ENCODE peak calls at places on chromosomes 4 and X, in nine cellular contexts. One of them, this sample, is unnamed.

GRCh38 chr4:185304944-185305690 is 90.6 kb downstream of the LRP2BP start:
- DNase-seq in SW480: peak
- DNase-seq in NCI-H1930: peak
- DNase-seq in COR-L47: peak
- DNase-seq in HTR-8/SVneo: no peak
- DNase-seq in lower leg skin: no peak
- DNase-seq in EH: peak
- DNase-seq in cardiac muscle cell: peak
- DNase-seq in adipocyte: peak
- DNase-seq in this sample: peak

GRCh38 chr4:181877329-181877848 is 365.8 kb upstream of the TENM3 start:
- DNase-seq in SW480: no peak
- DNase-seq in NCI-H1930: no peak
- DNase-seq in COR-L47: no peak
- DNase-seq in HTR-8/SVneo: no peak
- DNase-seq in lower leg skin: no peak
- DNase-seq in EH: no peak
- DNase-seq in cardiac muscle cell: no peak
- DNase-seq in adipocyte: peak
- DNase-seq in this sample: no peak

GRCh38 chr4:99642725-99643489 is 14.7 kb downstream of the C4orf54 start:
- DNase-seq in SW480: no peak
- DNase-seq in NCI-H1930: no peak
- DNase-seq in COR-L47: no peak
- DNase-seq in HTR-8/SVneo: no peak
- DNase-seq in lower leg skin: no peak
- DNase-seq in EH: no peak
- DNase-seq in cardiac muscle cell: peak
- DNase-seq in adipocyte: no peak
- DNase-seq in this sample: no peak

GRCh38 chrX:153620576-153620975 is 21.6 kb upstream of the CCNQ start:
- DNase-seq in SW480: no peak
- DNase-seq in NCI-H1930: no peak
- DNase-seq in COR-L47: no peak
- DNase-seq in HTR-8/SVneo: no peak
- DNase-seq in lower leg skin: no peak
- DNase-seq in EH: no peak
- DNase-seq in cardiac muscle cell: no peak
- DNase-seq in adipocyte: no peak
- DNase-seq in this sample: no peak

GRCh38 chr4:128155231-128155855 is 94.2 kb downstream of the LARP1B start:
- DNase-seq in SW480: no peak
- DNase-seq in NCI-H1930: no peak
- DNase-seq in COR-L47: no peak
- DNase-seq in HTR-8/SVneo: no peak
- DNase-seq in lower leg skin: no peak
- DNase-seq in EH: no peak
- DNase-seq in cardiac muscle cell: no peak
- DNase-seq in adipocyte: no peak
- DNase-seq in this sample: no peak

GRCh38 chr4:183099537-183100297 is 660 bp downstream of the WWC2 start:
- DNase-seq in SW480: peak
- DNase-seq in NCI-H1930: no peak
- DNase-seq in COR-L47: peak
- DNase-seq in HTR-8/SVneo: no peak
- DNase-seq in lower leg skin: peak
- DNase-seq in EH: peak
- DNase-seq in cardiac muscle cell: no peak
- DNase-seq in adipocyte: peak
- DNase-seq in this sample: peak

GRCh38 chr4:77310931-77311330 is 153.9 kb downstream of the CCNG2 start:
- DNase-seq in SW480: no peak
- DNase-seq in NCI-H1930: no peak
- DNase-seq in COR-L47: no peak
- DNase-seq in HTR-8/SVneo: no peak
- DNase-seq in lower leg skin: no peak
- DNase-seq in EH: peak
- DNase-seq in cardiac muscle cell: peak
- DNase-seq in adipocyte: peak
- DNase-seq in this sample: no peak

GRCh38 chr4:153261431-153261830 is 57.2 kb downstream of the TRIM2 start:
- DNase-seq in SW480: no peak
- DNase-seq in NCI-H1930: no peak
- DNase-seq in COR-L47: no peak
- DNase-seq in HTR-8/SVneo: no peak
- DNase-seq in lower leg skin: no peak
- DNase-seq in EH: peak
- DNase-seq in cardiac muscle cell: no peak
- DNase-seq in adipocyte: no peak
- DNase-seq in this sample: no peak

GRCh38 chr4:53043096-53043495 is 181.0 kb downstream of the RASL11B start:
- DNase-seq in SW480: no peak
- DNase-seq in NCI-H1930: no peak
- DNase-seq in COR-L47: peak
- DNase-seq in HTR-8/SVneo: no peak
- DNase-seq in lower leg skin: no peak
- DNase-seq in EH: no peak
- DNase-seq in cardiac muscle cell: no peak
- DNase-seq in adipocyte: no peak
- DNase-seq in this sample: no peak

GRCh38 chr4:152983774-152984411 is 47.8 kb downstream of the FHDC1 start:
- DNase-seq in SW480: no peak
- DNase-seq in NCI-H1930: no peak
- DNase-seq in COR-L47: no peak
- DNase-seq in HTR-8/SVneo: peak
- DNase-seq in lower leg skin: no peak
- DNase-seq in EH: peak
- DNase-seq in cardiac muscle cell: peak
- DNase-seq in adipocyte: no peak
- DNase-seq in this sample: no peak

GRCh38 chrX:42140320-42140719 is 217.0 kb upstream of the CASK start:
- DNase-seq in SW480: no peak
- DNase-seq in NCI-H1930: no peak
- DNase-seq in COR-L47: no peak
- DNase-seq in HTR-8/SVneo: no peak
- DNase-seq in lower leg skin: no peak
- DNase-seq in EH: no peak
- DNase-seq in cardiac muscle cell: no peak
- DNase-seq in adipocyte: no peak
- DNase-seq in this sample: no peak

GRCh38 chr4:22762548-22762947 is 69.8 kb downstream of the GBA3 start:
- DNase-seq in SW480: no peak
- DNase-seq in NCI-H1930: no peak
- DNase-seq in COR-L47: no peak
- DNase-seq in HTR-8/SVneo: no peak
- DNase-seq in lower leg skin: no peak
- DNase-seq in EH: no peak
- DNase-seq in cardiac muscle cell: no peak
- DNase-seq in adipocyte: no peak
- DNase-seq in this sample: no peak

GRCh38 chr4:180449395-180449956 is 1793.7 kb upstream of the TENM3 start:
- DNase-seq in SW480: peak
- DNase-seq in NCI-H1930: no peak
- DNase-seq in COR-L47: peak
- DNase-seq in HTR-8/SVneo: peak
- DNase-seq in lower leg skin: no peak
- DNase-seq in EH: no peak
- DNase-seq in cardiac muscle cell: peak
- DNase-seq in adipocyte: peak
- DNase-seq in this sample: no peak

GRCh38 chr4:65089666-65090065 is 580.6 kb downstream of the EPHA5 start:
- DNase-seq in SW480: peak
- DNase-seq in NCI-H1930: no peak
- DNase-seq in COR-L47: peak
- DNase-seq in HTR-8/SVneo: no peak
- DNase-seq in lower leg skin: no peak
- DNase-seq in EH: peak
- DNase-seq in cardiac muscle cell: peak
- DNase-seq in adipocyte: peak
- DNase-seq in this sample: no peak

GRCh38 chr4:37524267-37524666 is 161.9 kb downstream of the RELL1 start:
- DNase-seq in SW480: no peak
- DNase-seq in NCI-H1930: no peak
- DNase-seq in COR-L47: no peak
- DNase-seq in HTR-8/SVneo: no peak
- DNase-seq in lower leg skin: no peak
- DNase-seq in EH: no peak
- DNase-seq in cardiac muscle cell: no peak
- DNase-seq in adipocyte: no peak
- DNase-seq in this sample: no peak

This sample was measured in effector memory CD4-positive, alpha-beta T cell.